ENCODE peak calls at places on chromosomes 11 and 22, in nine cellular contexts. One of them, this sample, is unnamed.
A peak's percentile ranks its signal among the peaks of the same experiment; 100 is the strongest.

GRCh38 chr11:58576792-58577440 is 1.3 kb upstream of the LPXN start:
- DNase-seq in transverse colon: no peak
- DNase-seq in lower lobe of right lung: no peak
- DNase-seq in left ventricle myocardium inferior: no peak
- DNase-seq in HL-60: no peak
- DNase-seq in dorsolateral prefrontal cortex: no peak
- DNase-seq in MM.1S: peak; percentile 57
- DNase-seq in thyroid gland: peak; percentile 18
- DNase-seq in cardiac muscle cell: peak; percentile 54
- DNase-seq in this sample: peak; percentile 61

GRCh38 chr11:100576044-100577021 is 110.8 kb upstream of the ARHGAP42 start:
- DNase-seq in cardiac muscle cell: peak; percentile 76
- DNase-seq in HL-60: peak; percentile 9
- DNase-seq in left ventricle myocardium inferior: no peak
- DNase-seq in dorsolateral prefrontal cortex: no peak
- DNase-seq in thyroid gland: no peak
- DNase-seq in transverse colon: no peak
- DNase-seq in MM.1S: peak; percentile 61
- DNase-seq in lower lobe of right lung: no peak
- DNase-seq in this sample: peak; percentile 68

GRCh38 chr22:48781868-48782267 is 1045.8 kb downstream of the BRD1 start:
- DNase-seq in HL-60: no peak
- DNase-seq in cardiac muscle cell: no peak
- DNase-seq in MM.1S: no peak
- DNase-seq in dorsolateral prefrontal cortex: no peak
- DNase-seq in transverse colon: no peak
- DNase-seq in lower lobe of right lung: no peak
- DNase-seq in thyroid gland: no peak
- DNase-seq in left ventricle myocardium inferior: no peak
- DNase-seq in this sample: no peak

GRCh38 chr11:26556582-26556981 is 15.5 kb downstream of the MUC15 start:
- DNase-seq in MM.1S: no peak
- DNase-seq in HL-60: no peak
- DNase-seq in left ventricle myocardium inferior: no peak
- DNase-seq in thyroid gland: no peak
- DNase-seq in transverse colon: no peak
- DNase-seq in lower lobe of right lung: no peak
- DNase-seq in cardiac muscle cell: no peak
- DNase-seq in dorsolateral prefrontal cortex: no peak
- DNase-seq in this sample: no peak

GRCh38 chr11:11149671-11150459 is 203.2 kb downstream of the CSNK2A3 start:
- DNase-seq in thyroid gland: no peak
- DNase-seq in cardiac muscle cell: no peak
- DNase-seq in dorsolateral prefrontal cortex: no peak
- DNase-seq in transverse colon: no peak
- DNase-seq in MM.1S: peak; percentile 94
- DNase-seq in left ventricle myocardium inferior: no peak
- DNase-seq in lower lobe of right lung: no peak
- DNase-seq in HL-60: peak; percentile 47
- DNase-seq in this sample: no peak

GRCh38 chr22:49091917-49092545 is 735.6 kb downstream of the BRD1 start:
- DNase-seq in cardiac muscle cell: no peak
- DNase-seq in lower lobe of right lung: peak; percentile 24
- DNase-seq in left ventricle myocardium inferior: no peak
- DNase-seq in thyroid gland: no peak
- DNase-seq in MM.1S: no peak
- DNase-seq in transverse colon: no peak
- DNase-seq in HL-60: no peak
- DNase-seq in dorsolateral prefrontal cortex: no peak
- DNase-seq in this sample: no peak

GRCh38 chr22:46507451-46508390 is 29.7 kb downstream of the CELSR1 start:
- DNase-seq in MM.1S: no peak
- DNase-seq in thyroid gland: no peak
- DNase-seq in left ventricle myocardium inferior: no peak
- DNase-seq in HL-60: no peak
- DNase-seq in lower lobe of right lung: no peak
- DNase-seq in cardiac muscle cell: no peak
- DNase-seq in transverse colon: no peak
- DNase-seq in dorsolateral prefrontal cortex: no peak
- DNase-seq in this sample: no peak

GRCh38 chr11:128463386-128463829 is 124.0 kb downstream of the ETS1 start:
- DNase-seq in lower lobe of right lung: no peak
- DNase-seq in thyroid gland: no peak
- DNase-seq in HL-60: no peak
- DNase-seq in cardiac muscle cell: peak; percentile 94
- DNase-seq in transverse colon: no peak
- DNase-seq in dorsolateral prefrontal cortex: no peak
- DNase-seq in MM.1S: no peak
- DNase-seq in left ventricle myocardium inferior: no peak
- DNase-seq in this sample: peak; percentile 92

GRCh38 chr11:63635762-63636465 is 21.7 kb upstream of the PLAAT3 start:
- DNase-seq in HL-60: peak; percentile 60
- DNase-seq in thyroid gland: peak; percentile 71
- DNase-seq in cardiac muscle cell: peak; percentile 80
- DNase-seq in MM.1S: peak; percentile 50
- DNase-seq in dorsolateral prefrontal cortex: peak; percentile 69
- DNase-seq in lower lobe of right lung: no peak
- DNase-seq in transverse colon: peak; percentile 64
- DNase-seq in left ventricle myocardium inferior: peak; percentile 26
- DNase-seq in this sample: peak; percentile 61

GRCh38 chr11:75773595-75774353 is 5.2 kb downstream of the DGAT2 start:
- DNase-seq in HL-60: peak; percentile 70
- DNase-seq in dorsolateral prefrontal cortex: no peak
- DNase-seq in lower lobe of right lung: peak; percentile 32
- DNase-seq in MM.1S: peak; percentile 23
- DNase-seq in transverse colon: peak; percentile 18
- DNase-seq in thyroid gland: no peak
- DNase-seq in cardiac muscle cell: no peak
- DNase-seq in left ventricle myocardium inferior: no peak
- DNase-seq in this sample: no peak

GRCh38 chr11:129787518-129787917 is 28.1 kb upstream of the TMEM45B start:
- DNase-seq in dorsolateral prefrontal cortex: no peak
- DNase-seq in HL-60: no peak
- DNase-seq in cardiac muscle cell: no peak
- DNase-seq in transverse colon: no peak
- DNase-seq in lower lobe of right lung: no peak
- DNase-seq in left ventricle myocardium inferior: no peak
- DNase-seq in thyroid gland: no peak
- DNase-seq in MM.1S: no peak
- DNase-seq in this sample: no peak

GRCh38 chr22:29581799-29582198 is 886 bp upstream of the NIPSNAP1 start:
- DNase-seq in cardiac muscle cell: no peak
- DNase-seq in left ventricle myocardium inferior: no peak
- DNase-seq in transverse colon: peak; percentile 71
- DNase-seq in lower lobe of right lung: peak; percentile 55
- DNase-seq in dorsolateral prefrontal cortex: no peak
- DNase-seq in MM.1S: no peak
- DNase-seq in thyroid gland: peak; percentile 22
- DNase-seq in HL-60: no peak
- DNase-seq in this sample: no peak

GRCh38 chr11:61635787-61636186 is 44.4 kb upstream of the DAGLA start:
- DNase-seq in lower lobe of right lung: no peak
- DNase-seq in dorsolateral prefrontal cortex: no peak
- DNase-seq in thyroid gland: no peak
- DNase-seq in MM.1S: no peak
- DNase-seq in transverse colon: no peak
- DNase-seq in cardiac muscle cell: no peak
- DNase-seq in left ventricle myocardium inferior: no peak
- DNase-seq in HL-60: no peak
- DNase-seq in this sample: no peak

GRCh38 chr11:69086152-69086551 is 37.4 kb downstream of the TPCN2 start:
- DNase-seq in MM.1S: no peak
- DNase-seq in transverse colon: peak; percentile 29
- DNase-seq in left ventricle myocardium inferior: no peak
- DNase-seq in HL-60: no peak
- DNase-seq in lower lobe of right lung: no peak
- DNase-seq in dorsolateral prefrontal cortex: no peak
- DNase-seq in cardiac muscle cell: no peak
- DNase-seq in thyroid gland: no peak
- DNase-seq in this sample: no peak

GRCh38 chr11:95534809-95535208 is 254.8 kb downstream of the FAM76B start:
- DNase-seq in lower lobe of right lung: no peak
- DNase-seq in dorsolateral prefrontal cortex: no peak
- DNase-seq in transverse colon: no peak
- DNase-seq in HL-60: no peak
- DNase-seq in left ventricle myocardium inferior: no peak
- DNase-seq in MM.1S: no peak
- DNase-seq in cardiac muscle cell: no peak
- DNase-seq in thyroid gland: no peak
- DNase-seq in this sample: no peak

GRCh38 chr22:42670921-42671709 is 21.9 kb upstream of the CYB5R3 start:
- DNase-seq in cardiac muscle cell: peak; percentile 50
- DNase-seq in MM.1S: no peak
- DNase-seq in dorsolateral prefrontal cortex: no peak
- DNase-seq in transverse colon: peak; percentile 22
- DNase-seq in thyroid gland: no peak
- DNase-seq in HL-60: peak; percentile 14
- DNase-seq in left ventricle myocardium inferior: no peak
- DNase-seq in lower lobe of right lung: no peak
- DNase-seq in this sample: no peak

GRCh38 chr11:119178166-119178680 is 7.1 kb upstream of the NHERF4 start:
- DNase-seq in MM.1S: no peak
- DNase-seq in cardiac muscle cell: peak; percentile 10
- DNase-seq in left ventricle myocardium inferior: no peak
- DNase-seq in HL-60: no peak
- DNase-seq in thyroid gland: no peak
- DNase-seq in dorsolateral prefrontal cortex: no peak
- DNase-seq in lower lobe of right lung: no peak
- DNase-seq in transverse colon: no peak
- DNase-seq in this sample: no peak

GRCh38 chr11:72224587-72225410 is at the start of gene INPPL1:
- DNase-seq in lower lobe of right lung: peak; percentile 73
- DNase-seq in left ventricle myocardium inferior: peak; percentile 68
- DNase-seq in cardiac muscle cell: peak; percentile 58
- DNase-seq in dorsolateral prefrontal cortex: peak; percentile 61
- DNase-seq in HL-60: peak; percentile 39
- DNase-seq in thyroid gland: peak; percentile 84
- DNase-seq in transverse colon: peak; percentile 64
- DNase-seq in MM.1S: peak; percentile 48
- DNase-seq in this sample: peak; percentile 31

GRCh38 chr22:35349368-35349703 is 31.6 kb upstream of the HMOX1 start:
- DNase-seq in lower lobe of right lung: no peak
- DNase-seq in MM.1S: no peak
- DNase-seq in cardiac muscle cell: no peak
- DNase-seq in left ventricle myocardium inferior: no peak
- DNase-seq in HL-60: no peak
- DNase-seq in transverse colon: no peak
- DNase-seq in thyroid gland: no peak
- DNase-seq in dorsolateral prefrontal cortex: no peak
- DNase-seq in this sample: no peak

GRCh38 chr11:46278387-46279173 is 1.1 kb downstream of the CREB3L1 start:
- DNase-seq in cardiac muscle cell: peak; percentile 67
- DNase-seq in MM.1S: no peak
- DNase-seq in transverse colon: peak; percentile 79
- DNase-seq in left ventricle myocardium inferior: peak; percentile 58
- DNase-seq in HL-60: peak; percentile 13
- DNase-seq in lower lobe of right lung: peak; percentile 69
- DNase-seq in thyroid gland: peak; percentile 43
- DNase-seq in dorsolateral prefrontal cortex: peak; percentile 46
- DNase-seq in this sample: peak; percentile 64

GRCh38 chr22:41353862-41354575 is 27.7 kb upstream of the TEF start:
- DNase-seq in HL-60: no peak
- DNase-seq in lower lobe of right lung: no peak
- DNase-seq in dorsolateral prefrontal cortex: no peak
- DNase-seq in MM.1S: no peak
- DNase-seq in left ventricle myocardium inferior: no peak
- DNase-seq in cardiac muscle cell: no peak
- DNase-seq in transverse colon: no peak
- DNase-seq in thyroid gland: no peak
- DNase-seq in this sample: no peak
- H3K4me3 ChIP-seq in HL-60: no peak overlapping the region
- H3K4me3 ChIP-seq in lower lobe of right lung: no peak overlapping the region
- H3K4me3 ChIP-seq in dorsolateral prefrontal cortex: no peak overlapping the region
- H3K4me3 ChIP-seq in MM.1S: no peak overlapping the region
- H3K4me3 ChIP-seq in left ventricle myocardium inferior: no peak overlapping the region
- H3K4me3 ChIP-seq in cardiac muscle cell: no peak overlapping the region
- H3K4me3 ChIP-seq in transverse colon: no peak overlapping the region
- H3K4me3 ChIP-seq in thyroid gland: no peak overlapping the region
- H3K4me3 ChIP-seq in this sample: no peak overlapping the region

DNA sequence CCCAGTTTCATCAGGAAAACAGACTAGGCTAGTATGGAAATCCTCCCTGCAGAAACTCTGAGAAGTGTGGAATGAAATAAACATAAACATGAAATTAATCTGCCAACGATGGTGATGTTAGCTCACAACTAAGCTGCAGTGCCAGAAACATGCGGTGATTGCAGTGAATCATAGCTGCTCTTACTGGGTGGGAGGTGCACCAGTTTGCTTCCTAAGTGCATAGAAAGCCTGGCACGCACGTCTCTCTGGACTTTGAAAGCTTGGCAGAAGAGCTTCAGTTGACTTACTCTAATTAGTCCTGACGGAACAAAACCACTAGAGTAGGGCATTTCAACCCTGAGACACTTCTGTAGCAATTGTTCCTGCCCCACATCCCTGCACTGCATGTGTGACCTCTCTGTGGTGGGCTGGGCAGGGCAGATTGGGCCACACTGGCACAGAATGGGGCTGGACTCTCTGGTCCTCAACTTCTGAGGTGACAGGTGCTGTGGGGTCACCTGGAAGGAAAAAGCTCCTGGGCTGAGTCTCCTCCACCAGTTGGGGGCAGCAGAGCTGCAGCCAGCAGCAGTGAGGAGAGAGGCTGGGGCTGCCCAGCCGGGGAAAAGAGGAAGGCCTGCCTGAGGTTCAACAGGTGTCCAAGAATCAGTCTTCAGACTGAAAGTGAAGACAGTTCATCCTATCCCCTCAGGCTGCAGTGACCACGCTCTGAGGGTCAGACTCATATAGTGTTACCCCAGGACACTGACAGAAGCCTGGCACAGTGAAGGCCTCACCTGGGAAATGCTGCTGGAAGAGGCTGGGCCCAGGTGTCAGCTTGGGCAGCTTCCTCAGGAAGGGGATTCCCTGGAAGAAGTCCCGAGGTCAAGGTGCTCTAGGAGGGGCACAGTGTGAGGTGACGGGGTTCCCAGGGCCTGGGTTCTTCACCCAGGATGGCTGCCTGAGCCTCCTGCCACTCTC is 40.5 kb downstream of the GGTLC2 start:
- DNase-seq in thyroid gland: peak; percentile 35
- DNase-seq in left ventricle myocardium inferior: no peak
- DNase-seq in transverse colon: peak; percentile 58
- DNase-seq in dorsolateral prefrontal cortex: no peak
- DNase-seq in MM.1S: peak; percentile 87
- DNase-seq in HL-60: peak; percentile 64
- DNase-seq in lower lobe of right lung: no peak
- DNase-seq in cardiac muscle cell: peak; percentile 72
- DNase-seq in this sample: peak; percentile 42
- TF ChIP-seq CTCF in thyroid gland: no peak
- TF ChIP-seq CTCF in left ventricle myocardium inferior: peak; percentile 45
- TF ChIP-seq CTCF in transverse colon: peak; percentile 36
- TF ChIP-seq CTCF in dorsolateral prefrontal cortex: no peak
- TF ChIP-seq CTCF in MM.1S: peak; percentile 87
- TF ChIP-seq CTCF in HL-60: peak; percentile 50
- TF ChIP-seq CTCF in lower lobe of right lung: peak; percentile 42
- TF ChIP-seq CTCF in cardiac muscle cell: peak; percentile 63
- TF ChIP-seq CTCF in this sample: peak; percentile 48

GRCh38 chr11:65617136-65617850 is 1.7 kb downstream of the PCNX3 start:
- DNase-seq in lower lobe of right lung: no peak
- DNase-seq in dorsolateral prefrontal cortex: no peak
- DNase-seq in HL-60: no peak
- DNase-seq in thyroid gland: no peak
- DNase-seq in cardiac muscle cell: no peak
- DNase-seq in transverse colon: no peak
- DNase-seq in MM.1S: no peak
- DNase-seq in left ventricle myocardium inferior: no peak
- DNase-seq in this sample: no peak
- H3K4me3 ChIP-seq in lower lobe of right lung: peak overlapping the region; percentile 95
- H3K4me3 ChIP-seq in dorsolateral prefrontal cortex: no peak overlapping the region
- H3K4me3 ChIP-seq in HL-60: peak overlapping the region; percentile 97
- H3K4me3 ChIP-seq in thyroid gland: no peak overlapping the region
- H3K4me3 ChIP-seq in cardiac muscle cell: peak overlapping the region; percentile 51
- H3K4me3 ChIP-seq in transverse colon: no peak overlapping the region
- H3K4me3 ChIP-seq in MM.1S: peak overlapping the region; percentile 77
- H3K4me3 ChIP-seq in left ventricle myocardium inferior: peak overlapping the region; percentile 93
- H3K4me3 ChIP-seq in this sample: peak overlapping the region; percentile 78

GRCh38 chr11:120229451-120230424 is 10.2 kb upstream of the POU2F3 start:
- DNase-seq in left ventricle myocardium inferior: no peak
- DNase-seq in dorsolateral prefrontal cortex: no peak
- DNase-seq in HL-60: peak; percentile 45
- DNase-seq in transverse colon: no peak
- DNase-seq in lower lobe of right lung: no peak
- DNase-seq in thyroid gland: no peak
- DNase-seq in MM.1S: peak; percentile 16
- DNase-seq in cardiac muscle cell: peak; percentile 49
- DNase-seq in this sample: peak; percentile 19
- TF ChIP-seq CTCF in left ventricle myocardium inferior: peak; percentile 86
- TF ChIP-seq CTCF in dorsolateral prefrontal cortex: peak; percentile 81
- TF ChIP-seq CTCF in HL-60: peak; percentile 43
- TF ChIP-seq CTCF in transverse colon: peak; percentile 68
- TF ChIP-seq CTCF in lower lobe of right lung: peak; percentile 64
- TF ChIP-seq CTCF in thyroid gland: peak; percentile 20
- TF ChIP-seq CTCF in MM.1S: peak; percentile 70
- TF ChIP-seq CTCF in cardiac muscle cell: peak; percentile 73
- TF ChIP-seq CTCF in this sample: peak; percentile 74

This sample was measured in astrocyte of the spinal cord.